ENCODE peak calls at places on chromosomes 7 and 10, in four cellular contexts. One of them, this sample, is unnamed. For H3K9me3, the result is how much of the 10 kb centered on the place peaks cover.

GRCh38 chr7:115274-115911 is 77.0 kb upstream of the FAM20C start:
- DNase-seq in IMR-90: peak
- DNase-seq in hepatocyte: peak
- DNase-seq in psoas muscle: no peak
- DNase-seq in this sample: no peak

GRCh38 chr10:132861116-132861691 is 75.3 kb upstream of the NKX6-2 start:
- DNase-seq in psoas muscle: no peak
- DNase-seq in hepatocyte: no peak
- DNase-seq in IMR-90: no peak
- DNase-seq in this sample: no peak

GRCh38 chr7:93920496-93921189 is 892 bp upstream of the GNG11 start:
- DNase-seq in psoas muscle: no peak
- DNase-seq in IMR-90: no peak
- DNase-seq in hepatocyte: no peak
- DNase-seq in this sample: no peak

GRCh38 chr7:41287559-41288335 is 415.1 kb downstream of the INHBA start:
- DNase-seq in IMR-90: no peak
- DNase-seq in hepatocyte: no peak
- DNase-seq in psoas muscle: no peak
- DNase-seq in this sample: no peak

GRCh38 chr7:2258661-2259365 is 16.8 kb downstream of the NUDT1 start:
- DNase-seq in hepatocyte: no peak
- DNase-seq in IMR-90: no peak
- DNase-seq in psoas muscle: no peak
- DNase-seq in this sample: no peak

GRCh38 chr7:23474829-23475578 is 4.7 kb upstream of the IGF2BP3 start:
- DNase-seq in psoas muscle: no peak
- DNase-seq in hepatocyte: no peak
- DNase-seq in IMR-90: no peak
- DNase-seq in this sample: no peak

GRCh38 chr10:130547368-130547767 is 411.2 kb downstream of the GLRX3 start:
- DNase-seq in psoas muscle: no peak
- DNase-seq in hepatocyte: no peak
- DNase-seq in IMR-90: no peak
- DNase-seq in this sample: no peak

GRCh38 chr7:50324113-50324512 is 19.6 kb downstream of the IKZF1 start:
- DNase-seq in hepatocyte: no peak
- DNase-seq in IMR-90: no peak
- DNase-seq in psoas muscle: no peak
- DNase-seq in this sample: no peak

GRCh38 chr7:138212314-138212713 is 136.1 kb downstream of the AKR1D1 start:
- DNase-seq in hepatocyte: peak
- DNase-seq in IMR-90: no peak
- DNase-seq in psoas muscle: no peak
- DNase-seq in this sample: no peak

GRCh38 chr10:34768261-34768971 is 46.7 kb downstream of the PARD3 start:
- DNase-seq in psoas muscle: peak
- DNase-seq in hepatocyte: no peak
- DNase-seq in IMR-90: peak
- DNase-seq in this sample: no peak

GRCh38 chr10:6563720-6564119 is 16.4 kb downstream of the PRKCQ start:
- DNase-seq in hepatocyte: no peak
- DNase-seq in IMR-90: no peak
- DNase-seq in psoas muscle: no peak
- DNase-seq in this sample: no peak

GRCh38 chr10:129481641-129482040 is 14.6 kb downstream of the MGMT start:
- DNase-seq in IMR-90: no peak
- DNase-seq in psoas muscle: no peak
- DNase-seq in hepatocyte: no peak
- DNase-seq in this sample: no peak

GRCh38 chr7:5635461-5636445 is 145.7 kb downstream of the RNF216 start:
- DNase-seq in hepatocyte: no peak
- DNase-seq in IMR-90: no peak
- DNase-seq in psoas muscle: no peak
- DNase-seq in this sample: no peak

GRCh38 chr7:3984456-3984855 is 683.4 kb downstream of the SDK1 start:
- DNase-seq in psoas muscle: no peak
- DNase-seq in IMR-90: no peak
- DNase-seq in hepatocyte: no peak
- DNase-seq in this sample: no peak

GRCh38 chr10:86402283-86402931 is 35.8 kb upstream of the GRID1 start:
- DNase-seq in psoas muscle: no peak
- DNase-seq in hepatocyte: no peak
- DNase-seq in IMR-90: peak
- DNase-seq in this sample: no peak

GRCh38 chr7:116173051-116174028 is 37.0 kb upstream of the TES start:
- DNase-seq in hepatocyte: peak
- DNase-seq in psoas muscle: no peak
- DNase-seq in IMR-90: peak
- DNase-seq in this sample: peak

GRCh38 chr7:30594055-30594539 is 581 bp upstream of the GARS1 start:
- DNase-seq in psoas muscle: peak
- DNase-seq in IMR-90: peak
- DNase-seq in hepatocyte: peak
- DNase-seq in this sample: no peak

GRCh38 chr10:97771913-97772823 is at the start of gene SFRP5:
- DNase-seq in hepatocyte: no peak
- DNase-seq in IMR-90: no peak
- DNase-seq in psoas muscle: no peak
- DNase-seq in this sample: no peak

DNA sequence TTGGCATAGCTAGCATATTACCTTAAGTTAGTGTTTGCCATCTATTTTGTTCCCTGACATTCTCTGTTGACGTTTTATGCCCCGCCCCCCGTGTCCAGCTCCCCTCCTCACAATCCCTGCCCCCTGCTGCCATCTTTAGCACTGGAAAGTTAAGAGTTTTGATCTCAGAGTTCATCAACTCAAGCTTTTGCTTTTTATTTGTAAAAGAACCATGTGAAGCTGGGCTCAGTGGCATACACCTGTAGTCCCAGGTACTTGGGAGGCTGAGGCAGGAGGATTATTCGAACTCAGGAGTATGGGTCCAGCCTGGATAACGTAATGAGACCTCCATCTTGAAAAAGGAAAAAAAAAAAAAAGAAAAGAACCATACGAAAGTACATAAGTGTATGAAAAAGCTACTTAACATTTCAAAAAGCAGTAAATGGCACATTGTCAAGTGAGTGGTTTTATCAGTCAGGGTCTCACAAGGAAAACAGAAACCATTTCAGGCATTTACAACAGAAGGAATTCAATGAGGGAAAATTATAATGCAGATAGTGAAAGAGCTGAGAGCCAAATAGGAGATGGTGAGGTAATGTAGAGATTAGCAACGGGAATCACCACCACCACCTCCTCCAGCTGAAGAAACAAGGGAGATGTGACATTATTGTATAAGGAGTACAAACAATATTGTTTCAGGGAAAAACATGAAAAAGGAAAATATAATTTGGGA is 64.9 kb downstream of the MCU start:
- DNase-seq in psoas muscle: no peak
- DNase-seq in IMR-90: peak
- DNase-seq in hepatocyte: no peak
- DNase-seq in this sample: no peak
- H3K4me3 ChIP-seq in psoas muscle: no peak
- H3K4me3 ChIP-seq in IMR-90: no peak
- H3K4me3 ChIP-seq in hepatocyte: no peak
- H3K4me3 ChIP-seq in this sample: no peak

GRCh38 chr7:106050743-106051110 is 61.4 kb downstream of the SYPL1 start:
- DNase-seq in hepatocyte: peak
- DNase-seq in psoas muscle: no peak
- DNase-seq in IMR-90: peak
- DNase-seq in this sample: no peak
- H3K9me3 ChIP-seq in hepatocyte: under half
- H3K9me3 ChIP-seq in psoas muscle: under half
- H3K9me3 ChIP-seq in IMR-90: under half
- H3K9me3 ChIP-seq in this sample: under half

GRCh38 chr10:12702215-12702614 is 299.3 kb downstream of the CCDC3 start:
- DNase-seq in psoas muscle: no peak
- DNase-seq in hepatocyte: no peak
- DNase-seq in IMR-90: no peak
- DNase-seq in this sample: no peak

GRCh38 chr10:12703141-12703540 is 298.4 kb downstream of the CCDC3 start:
- DNase-seq in hepatocyte: no peak
- DNase-seq in psoas muscle: no peak
- DNase-seq in IMR-90: no peak
- DNase-seq in this sample: no peak

GRCh38 chr10:12700557-12700874 is 301.0 kb downstream of the CCDC3 start:
- DNase-seq in IMR-90: no peak
- DNase-seq in hepatocyte: no peak
- DNase-seq in psoas muscle: no peak
- DNase-seq in this sample: no peak

GRCh38 chr10:12699756-12700556 is 301.6 kb downstream of the CCDC3 start:
- DNase-seq in hepatocyte: no peak
- DNase-seq in IMR-90: no peak
- DNase-seq in psoas muscle: no peak
- DNase-seq in this sample: no peak

DNA sequence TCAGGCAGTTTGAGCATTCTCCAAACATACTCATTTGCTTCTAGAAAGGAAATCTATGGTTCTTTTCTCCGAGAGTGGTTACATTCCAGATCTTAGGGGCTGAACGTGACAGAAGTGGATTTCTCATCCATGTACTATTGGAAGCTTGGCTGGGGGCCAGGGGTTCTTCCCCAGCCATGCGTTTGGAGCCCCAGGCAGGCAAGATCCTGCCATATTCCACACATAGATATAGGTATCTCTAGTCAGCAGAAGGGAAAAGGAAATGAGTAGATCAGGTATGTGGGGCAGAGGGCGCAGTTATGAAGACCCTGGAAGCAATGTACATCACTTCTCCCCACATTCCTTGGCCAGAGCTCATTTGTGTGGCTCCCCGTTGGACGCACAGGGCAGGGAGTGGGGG is 299.8 kb downstream of the CCDC3 start:
- DNase-seq in hepatocyte: peak
- DNase-seq in psoas muscle: no peak
- DNase-seq in IMR-90: peak
- DNase-seq in this sample: no peak
- H3K27ac ChIP-seq in hepatocyte: peak
- H3K27ac ChIP-seq in psoas muscle: no peak
- H3K27ac ChIP-seq in IMR-90: peak
- H3K27ac ChIP-seq in this sample: no peak

DNA sequence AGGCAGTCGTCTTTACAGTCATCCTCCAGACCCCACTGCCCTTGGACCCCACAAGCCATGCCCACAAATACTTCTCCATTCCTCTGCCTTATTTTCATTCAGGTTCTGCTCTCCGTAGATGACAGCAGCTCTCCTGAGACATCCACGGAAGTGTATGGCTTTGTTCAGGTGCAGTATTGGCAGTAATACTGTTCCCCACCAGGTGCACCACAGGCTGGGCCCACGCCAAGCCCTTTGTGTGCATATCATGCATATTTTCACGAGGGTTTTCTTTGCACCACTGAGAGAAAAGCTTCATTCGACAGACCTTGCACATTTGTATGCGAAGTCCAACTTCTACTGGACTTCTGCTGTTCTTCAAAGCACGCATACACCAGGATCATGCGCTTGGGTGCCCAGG is 37.7 kb upstream of the PITRM1 start:
- DNase-seq in IMR-90: no peak
- DNase-seq in psoas muscle: no peak
- DNase-seq in hepatocyte: no peak
- DNase-seq in this sample: no peak
- H3K4me3 ChIP-seq in IMR-90: no peak
- H3K4me3 ChIP-seq in psoas muscle: no peak
- H3K4me3 ChIP-seq in hepatocyte: no peak
- H3K4me3 ChIP-seq in this sample: no peak

DNA sequence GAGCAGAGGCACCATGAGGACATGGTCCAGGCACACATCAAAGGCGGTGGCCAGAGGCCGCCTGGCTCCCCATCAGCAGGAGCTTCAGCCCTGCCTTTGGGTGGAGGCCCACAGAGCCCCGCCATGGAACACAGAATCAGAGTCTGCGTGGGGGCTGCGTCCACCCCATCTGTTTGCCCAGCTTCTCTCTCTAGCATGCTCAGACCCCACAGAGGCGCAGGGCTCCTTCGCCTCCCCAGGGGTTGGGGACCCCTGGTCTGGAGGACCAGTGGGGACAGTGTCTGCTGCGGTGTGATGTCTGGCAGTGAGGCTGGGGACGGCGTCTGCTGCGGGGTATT is 321.9 kb downstream of the PTPRN2 start:
- DNase-seq in psoas muscle: no peak
- DNase-seq in hepatocyte: no peak
- DNase-seq in IMR-90: no peak
- DNase-seq in this sample: no peak
- H3K9me3 ChIP-seq in psoas muscle: under half
- H3K9me3 ChIP-seq in hepatocyte: under half
- H3K9me3 ChIP-seq in IMR-90: half or more
- H3K9me3 ChIP-seq in this sample: half or more

DNA sequence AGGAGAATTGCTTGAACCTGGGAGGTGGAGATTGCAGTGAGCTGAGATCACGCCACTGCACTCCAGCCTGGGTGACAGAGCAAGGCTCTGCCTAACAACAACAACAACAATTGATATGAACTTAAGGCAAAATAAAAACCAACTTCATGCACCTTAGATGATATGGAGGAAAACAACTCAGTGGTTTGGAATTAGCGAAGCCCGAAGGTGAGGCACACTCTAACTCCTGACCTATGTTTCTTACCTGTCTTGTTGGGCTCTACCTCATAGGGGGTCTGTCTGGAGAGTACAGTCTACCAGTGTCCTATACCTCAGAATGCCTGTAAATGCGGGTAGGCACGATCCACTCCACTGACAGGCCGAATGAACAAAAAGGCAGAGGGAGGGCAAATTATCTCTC is 24.3 kb upstream of the COBL start:
- DNase-seq in IMR-90: no peak
- DNase-seq in hepatocyte: no peak
- DNase-seq in psoas muscle: no peak
- DNase-seq in this sample: no peak
- H3K27ac ChIP-seq in IMR-90: no peak
- H3K27ac ChIP-seq in hepatocyte: peak
- H3K27ac ChIP-seq in psoas muscle: no peak
- H3K27ac ChIP-seq in this sample: no peak

DNA sequence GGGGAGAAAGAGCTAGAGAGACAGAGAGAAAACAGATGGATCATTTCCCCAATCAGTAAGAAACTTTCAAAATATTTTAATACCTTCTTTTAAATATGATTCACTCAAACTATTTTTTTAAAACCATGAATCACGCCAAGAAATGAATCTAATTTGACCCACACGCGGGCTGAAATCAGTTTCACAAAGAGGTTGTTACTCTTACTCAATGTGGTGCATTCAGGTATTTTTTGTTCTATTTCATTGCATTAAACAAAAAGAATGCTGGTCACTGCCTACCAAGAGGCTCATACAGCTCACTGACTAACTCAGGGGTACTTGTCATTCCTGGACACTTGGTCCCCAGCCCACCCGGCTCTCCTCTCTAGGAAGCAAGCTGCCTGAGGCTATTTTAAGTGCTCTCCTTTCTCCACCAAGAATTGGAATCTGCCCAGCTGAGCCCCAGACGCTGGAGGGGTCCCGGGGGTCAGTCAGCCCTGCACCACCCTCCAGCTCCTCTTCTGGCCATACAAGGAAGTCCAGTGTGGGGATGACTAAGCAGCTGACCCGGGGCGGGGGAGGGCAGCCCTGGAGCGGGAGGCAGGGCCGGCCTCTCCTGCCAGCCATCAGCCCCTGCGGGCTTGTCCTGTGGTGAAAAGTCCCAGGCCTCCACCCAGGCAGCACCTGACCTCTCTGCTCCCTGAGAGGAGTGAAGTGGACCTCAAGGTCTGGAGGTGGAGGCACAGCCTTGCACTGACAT is 21.7 kb upstream of the PFKP start:
- DNase-seq in hepatocyte: peak
- DNase-seq in psoas muscle: peak
- DNase-seq in IMR-90: peak
- DNase-seq in this sample: no peak
- H3K4me3 ChIP-seq in hepatocyte: no peak
- H3K4me3 ChIP-seq in psoas muscle: no peak
- H3K4me3 ChIP-seq in IMR-90: peak
- H3K4me3 ChIP-seq in this sample: peak

This sample was measured in AG04450.